ENCODE peak calls at places on chromosomes 5 and 9, in seven cellular contexts. C, T, A, U, M, Q and D are unnamed samples.

GRCh38 chr5:177133845-177134652 is 476 bp downstream of the NSD1 start:
- DNase-seq in C (peak), T (no peak), A (no peak), U (peak), M (peak), Q (peak), D (no peak)

GRCh38 chr9:78325846-78326350 is 29.0 kb downstream of the PSAT1 start:
- DNase-seq in C (no peak), T (no peak), A (no peak), U (no peak), M (no peak), Q (no peak), D (no peak)

GRCh38 chr5:35926389-35927051 is 11.9 kb downstream of the CAPSL start:
- DNase-seq in C (peak), T (peak), A (peak), U (peak), M (peak), Q (peak), D (peak)

GRCh38 chr9:128341435-128341849 is 1.1 kb downstream of the SLC27A4 start:
- DNase-seq in C (no peak), T (peak), A (peak), U (peak), M (peak), Q (peak), D (peak)

GRCh38 chr9:135065151-135065550 is 22.3 kb upstream of the OLFM1 start:
- DNase-seq in C (no peak), T (peak), A (no peak), U (no peak), M (no peak), Q (no peak), D (no peak)

GRCh38 chr5:126988021-126988569 is 42.3 kb downstream of the MARCHF3 start:
- DNase-seq in C (no peak), T (no peak), A (no peak), U (no peak), M (peak), Q (no peak), D (no peak)

GRCh38 chr5:14118551-14119320 is 24.4 kb upstream of the TRIO start:
- DNase-seq in C (peak), T (peak), A (no peak), U (peak), M (no peak), Q (no peak), D (no peak)

GRCh38 chr9:19788152-19788551 is 685 bp downstream of the SLC24A2 start:
- DNase-seq in C (peak), T (peak), A (no peak), U (peak), M (no peak), Q (no peak), D (no peak)

GRCh38 chr5:29879401-29879800 is 1314.1 kb upstream of the CDH6 start:
- DNase-seq in C (no peak), T (no peak), A (no peak), U (no peak), M (no peak), Q (no peak), D (no peak)

GRCh38 chr9:121636411-121636865 is 15.0 kb upstream of the DAB2IP start:
- DNase-seq in C (no peak), T (no peak), A (no peak), U (no peak), M (no peak), Q (peak), D (no peak)

GRCh38 chr9:96607971-96608370 is 11.7 kb downstream of the CDC14B start:
- DNase-seq in C (no peak), T (no peak), A (no peak), U (no peak), M (no peak), Q (no peak), D (no peak)

GRCh38 chr5:152259702-152260101 is 145.4 kb downstream of the NMUR2 start:
- DNase-seq in C (no peak), T (no peak), A (no peak), U (no peak), M (no peak), Q (no peak), D (no peak)

GRCh38 chr5:37249820-37250175 is 622 bp upstream of the CPLANE1 start:
- DNase-seq in C (no peak), T (no peak), A (no peak), U (no peak), M (no peak), Q (no peak), D (no peak)

GRCh38 chr5:144202072-144202471 is 31.4 kb downstream of the KCTD16 start:
- DNase-seq in C (no peak), T (no peak), A (no peak), U (no peak), M (no peak), Q (no peak), D (no peak)

GRCh38 chr5:175738126-175738525 is 80.3 kb downstream of the HRH2 start:
- DNase-seq in C (no peak), T (no peak), A (no peak), U (no peak), M (no peak), Q (no peak), D (no peak)

GRCh38 chr9:71368157-71368556 is 246.7 kb upstream of the TRPM3 start:
- DNase-seq in C (no peak), T (no peak), A (no peak), U (peak), M (no peak), Q (no peak), D (no peak)

GRCh38 chr5:75192804-75193203 is 43.9 kb downstream of the ANKRD31 start:
- DNase-seq in C (no peak), T (no peak), A (no peak), U (peak), M (no peak), Q (no peak), D (no peak)

GRCh38 chr5:81506900-81507588 is 113.1 kb upstream of the ACOT12 start:
- DNase-seq in C (peak), T (no peak), A (peak), U (peak), M (peak), Q (peak), D (peak)

GRCh38 chr5:80982093-80982492 is 21.9 kb downstream of the RASGRF2 start:
- DNase-seq in C (no peak), T (no peak), A (no peak), U (no peak), M (no peak), Q (no peak), D (no peak)

GRCh38 chr5:169812786-169813185 is 167.5 kb downstream of the INSYN2B start:
- DNase-seq in C (no peak), T (no peak), A (no peak), U (peak), M (no peak), Q (no peak), D (no peak)

GRCh38 chr5:139638736-139639618 is 9.2 kb upstream of the CXXC5 start:
- DNase-seq in C (no peak), T (peak), A (no peak), U (peak), M (no peak), Q (no peak), D (no peak)

GRCh38 chr9:10869687-10870086 is 256.9 kb upstream of the PTPRD start:
- DNase-seq in C (no peak), T (no peak), A (no peak), U (no peak), M (no peak), Q (no peak), D (no peak)

GRCh38 chr9:137138701-137139467 is at the start of gene GRIN1:
- DNase-seq in C (peak), T (no peak), A (no peak), U (peak), M (no peak), Q (no peak), D (no peak)

GRCh38 chr9:136257381-136258298 is 12.0 kb upstream of the QSOX2 start:
- DNase-seq in C (no peak), T (no peak), A (no peak), U (no peak), M (no peak), Q (no peak), D (no peak)

GRCh38 chr9:120043448-120043847 is 536.5 kb downstream of the CDK5RAP2 start:
- DNase-seq in C (no peak), T (no peak), A (no peak), U (no peak), M (no peak), Q (no peak), D (no peak)

GRCh38 chr9:100472725-100473261 is at the start of gene TMEFF1:
- DNase-seq in C (peak), T (peak), A (no peak), U (peak), M (peak), Q (no peak), D (no peak)

GRCh38 chr5:74017786-74018211 is 391.8 kb downstream of the ARHGEF28 start:
- DNase-seq in C (no peak), T (no peak), A (peak), U (no peak), M (no peak), Q (peak), D (no peak)

GRCh38 chr9:116213673-116214047 is 60.1 kb downstream of the PAPPA start:
- DNase-seq in C (no peak), T (no peak), A (no peak), U (no peak), M (no peak), Q (no peak), D (no peak)

GRCh38 chr9:90919883-90920282 is 118.3 kb downstream of the SYK start:
- DNase-seq in C (no peak), T (no peak), A (no peak), U (no peak), M (no peak), Q (no peak), D (no peak)

GRCh38 chr9:75624984-75625383 is 265.5 kb upstream of the PCSK5 start:
- DNase-seq in C (no peak), T (no peak), A (no peak), U (no peak), M (no peak), Q (no peak), D (no peak)

GRCh38 chr5:43315262-43315661 is 2.0 kb upstream of the HMGCS1 start:
- DNase-seq in C (no peak), T (no peak), A (no peak), U (no peak), M (peak), Q (peak), D (no peak)

GRCh38 chr9:437066-438015 is 222.7 kb downstream of the DOCK8 start:
- DNase-seq in C (no peak), T (no peak), A (no peak), U (no peak), M (no peak), Q (peak), D (peak)

GRCh38 chr5:113451797-113452196 is 17.0 kb upstream of the TSSK1B start:
- DNase-seq in C (no peak), T (no peak), A (no peak), U (no peak), M (no peak), Q (peak), D (no peak)

GRCh38 chr5:100904259-100904822 is 1.3 kb upstream of the ST8SIA4 start:
- DNase-seq in C (no peak), T (no peak), A (no peak), U (peak), M (peak), Q (no peak), D (no peak)

GRCh38 chr5:97182571-97183099 is 412 bp downstream of the RIOK2 start:
- DNase-seq in C (no peak), T (no peak), A (no peak), U (no peak), M (no peak), Q (peak), D (no peak)

GRCh38 chr9:16361118-16361517 is 509.4 kb downstream of the BNC2 start:
- DNase-seq in C (no peak), T (no peak), A (no peak), U (no peak), M (no peak), Q (peak), D (no peak)

GRCh38 chr5:174306345-174307030 is 261.0 kb downstream of the NSG2 start:
- DNase-seq in C (no peak), T (peak), A (no peak), U (no peak), M (no peak), Q (no peak), D (no peak)

GRCh38 chr5:95238560-95239325 is 46.2 kb downstream of the MCTP1 start:
- DNase-seq in C (no peak), T (no peak), A (peak), U (no peak), M (no peak), Q (peak), D (peak)

GRCh38 chr5:126594676-126595485 is at the start of gene ALDH7A1:
- DNase-seq in C (peak), T (peak), A (peak), U (peak), M (peak), Q (peak), D (peak)